ENCODE peak calls at places on chromosomes 7 and 10, in four cellular contexts. M is neural progenitor cell, A is Peyer's patch, H is lower lobe of right lung. B is an unnamed sample.

GRCh38 chr7:18119985-18120384 is 92.3 kb upstream of the PRPS1L1 start:
- DNase-seq in M (peak; percentile 50), A (no peak), H (no peak), B (peak; percentile 10)

GRCh38 chr10:70809011-70809611 is 6.6 kb upstream of the SGPL1 start:
- DNase-seq in A (no peak), H (no peak), M (no peak), B (no peak)

GRCh38 chr10:133462512-133463305 is 9.0 kb downstream of the SCART1 start:
- DNase-seq in A (no peak), H (no peak), M (no peak), B (no peak)

GRCh38 chr10:110411047-110411410 is 86.7 kb upstream of the DUSP5 start:
- DNase-seq in H (no peak), M (no peak), A (no peak), B (peak; percentile 77)

GRCh38 chr7:112322070-112322469 is 115.6 kb downstream of the ZNF277 start:
- DNase-seq in M (no peak), A (no peak), H (no peak), B (no peak)

GRCh38 chr7:44775383-44776107 is 20.9 kb upstream of the PPIA start:
- DNase-seq in A (no peak), M (no peak), H (no peak), B (no peak)

GRCh38 chr7:118731854-118732253 is 507.4 kb downstream of the ANKRD7 start:
- DNase-seq in H (no peak), A (no peak), M (peak; percentile 3), B (no peak)

GRCh38 chr10:68261132-68261856 is 29.4 kb upstream of the ATOH7 start:
- DNase-seq in M (no peak), A (no peak), H (no peak), B (no peak)

GRCh38 chr7:118949031-118949430 is 724.5 kb downstream of the ANKRD7 start:
- DNase-seq in M (no peak), H (no peak), A (no peak), B (no peak)

GRCh38 chr7:45366432-45366831 is 207.7 kb upstream of the ADCY1 start:
- DNase-seq in M (no peak), H (no peak), A (no peak), B (no peak)

GRCh38 chr10:133043541-133044225 is 44.0 kb upstream of the ADGRA1 start:
- DNase-seq in A (no peak), M (no peak), H (no peak), B (no peak)

GRCh38 chr7:122303971-122304603 is 463 bp downstream of the FEZF1 start:
- DNase-seq in M (peak; percentile 89), H (peak; percentile 47), A (no peak), B (no peak)

GRCh38 chr7:137626469-137627067 is 220.2 kb downstream of the DGKI start:
- DNase-seq in M (peak; percentile 80), H (no peak), A (no peak), B (peak; percentile 58)

GRCh38 chr10:30403494-30403893 is 30.5 kb upstream of the MAP3K8 start:
- DNase-seq in H (no peak), M (no peak), A (no peak), B (no peak)

GRCh38 chr7:828793-829561 is 3.3 kb upstream of the SUN1 start:
- DNase-seq in H (no peak), A (no peak), M (no peak), B (no peak)

GRCh38 chr10:69413221-69413865 is 3.4 kb downstream of the TACR2 start:
- DNase-seq in H (no peak), A (peak; percentile 76), M (peak; percentile 83), B (peak; percentile 81)

GRCh38 chr10:77360835-77361234 is 276.8 kb downstream of the KCNMA1 start:
- DNase-seq in M (no peak), A (no peak), H (no peak), B (no peak)

GRCh38 chr7:69739182-69739581 is 140.9 kb downstream of the AUTS2 start:
- DNase-seq in H (no peak), M (no peak), A (no peak), B (no peak)

GRCh38 chr7:158077441-158077840 is 510.2 kb downstream of the PTPRN2 start:
- DNase-seq in H (no peak), A (no peak), M (no peak), B (no peak)
- TF ChIP-seq CTCF in H (no peak), A (no peak), M (no peak), B (no peak)

GRCh38 chr10:121418126-121418777 is 180.0 kb downstream of the FGFR2 start:
- DNase-seq in H (no peak), M (no peak), A (peak; percentile 56), B (no peak)
- H3K4me3 ChIP-seq in H (no peak overlapping the region), M (no peak overlapping the region), A (no peak overlapping the region), B (no peak overlapping the region)

GRCh38 chr7:25884265-25884664 is 267.7 kb upstream of the NFE2L3 start:
- DNase-seq in M (no peak), A (no peak), H (no peak), B (no peak)
- TF ChIP-seq CTCF in M (no peak), A (no peak), H (no peak), B (no peak)

GRCh38 chr7:103987455-103987854 is 2.0 kb downstream of the RELN start:
- DNase-seq in A (no peak), M (peak; percentile 45), H (no peak), B (no peak)

GRCh38 chr7:103984050-103984449 is 5.4 kb downstream of the RELN start:
- DNase-seq in A (no peak), M (no peak), H (no peak), B (no peak)

GRCh38 chr7:103988468-103989199 is 824 bp downstream of the RELN start:
- DNase-seq in A (no peak), M (peak; percentile 24), H (no peak), B (peak; percentile 4)

GRCh38 chr7:103983201-103983977 is 6.1 kb downstream of the RELN start:
- DNase-seq in A (no peak), H (no peak), M (no peak), B (no peak)

DNA sequence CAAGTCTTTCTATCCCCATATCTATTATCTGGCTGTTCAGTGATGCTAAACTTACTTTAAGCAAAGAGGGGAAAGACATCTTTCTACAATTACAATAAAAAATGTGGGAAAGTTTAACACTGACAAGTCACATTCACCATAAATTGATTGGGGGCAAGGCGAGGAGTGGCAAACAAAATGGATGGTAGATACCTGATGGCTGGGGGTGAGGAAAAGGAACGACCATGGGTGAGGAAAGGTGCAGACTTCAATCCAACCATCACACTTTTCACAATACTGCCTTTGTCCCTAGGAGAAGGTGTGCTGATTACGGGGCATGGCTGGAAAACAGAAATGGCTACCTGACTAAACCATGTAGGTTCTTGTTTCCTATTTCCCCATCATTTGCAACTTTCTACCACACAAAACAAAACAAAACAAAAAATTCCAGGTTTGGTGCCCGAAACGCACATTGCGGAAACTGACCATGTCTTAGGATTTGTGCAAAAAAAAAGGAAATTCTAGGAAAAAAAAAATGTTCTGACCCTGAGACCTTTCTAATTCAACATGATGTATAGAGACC is 3.8 kb downstream of the RELN start:
- DNase-seq in H (no peak), A (no peak), M (no peak), B (no peak)
- H3K4me3 ChIP-seq in H (no peak overlapping the region), A (no peak overlapping the region), M (no peak overlapping the region), B (no peak overlapping the region)

DNA sequence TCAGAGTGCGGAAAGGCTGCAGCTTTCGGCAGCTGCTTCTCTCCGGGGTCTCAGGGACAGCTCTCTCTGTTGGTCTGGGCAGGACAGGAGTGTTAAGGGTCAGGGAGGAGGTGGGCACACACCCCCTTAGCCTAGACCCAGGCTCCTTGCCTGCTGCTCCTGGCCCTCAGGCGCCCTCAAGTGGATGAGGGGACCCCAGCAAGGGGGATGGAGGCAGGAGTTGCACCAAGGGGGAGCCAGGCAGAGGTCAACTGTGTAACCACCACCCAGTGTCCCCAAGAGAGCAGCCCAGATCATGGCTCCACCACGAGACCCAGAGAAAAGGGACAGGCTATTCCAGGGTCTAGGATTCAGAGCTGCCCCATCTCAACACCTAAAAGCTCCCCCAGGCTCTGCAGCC is 26.9 kb downstream of the SPOCK2 start:
- DNase-seq in M (peak; percentile 59), A (no peak), H (no peak), B (no peak)
- TF ChIP-seq CTCF in M (peak; percentile 54), A (no peak), H (no peak), B (peak; percentile 20)

DNA sequence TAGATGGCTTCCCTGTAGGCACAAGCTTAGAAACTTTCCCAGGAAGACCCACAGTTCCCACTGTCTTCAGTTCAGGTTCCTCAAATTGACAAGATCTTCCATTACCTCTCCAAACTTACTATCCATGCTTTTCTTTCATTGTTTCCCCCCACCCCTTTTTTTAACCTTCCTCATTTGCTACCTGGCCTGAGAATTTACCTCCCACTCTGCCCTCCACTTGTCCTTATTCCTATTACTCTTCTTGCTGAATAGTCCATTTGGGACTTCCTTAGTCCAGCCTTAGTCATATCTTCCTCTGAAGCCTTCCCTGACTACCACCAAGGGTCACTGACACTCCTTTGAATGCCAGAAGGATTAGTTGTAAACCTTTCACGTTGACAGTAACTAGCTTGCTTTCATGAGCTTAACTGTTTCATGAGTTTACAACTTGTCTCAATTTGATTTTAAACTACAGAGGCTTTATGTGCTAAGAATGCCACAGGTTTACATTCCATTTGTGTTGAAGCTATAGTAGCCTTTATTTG is 1.2 kb upstream of the CALU start:
- DNase-seq in H (no peak), M (peak; percentile 24), A (no peak), B (peak; percentile 59)
- H3K4me3 ChIP-seq in H (no peak overlapping the region), M (no peak overlapping the region), A (no peak overlapping the region), B (no peak overlapping the region)

DNA sequence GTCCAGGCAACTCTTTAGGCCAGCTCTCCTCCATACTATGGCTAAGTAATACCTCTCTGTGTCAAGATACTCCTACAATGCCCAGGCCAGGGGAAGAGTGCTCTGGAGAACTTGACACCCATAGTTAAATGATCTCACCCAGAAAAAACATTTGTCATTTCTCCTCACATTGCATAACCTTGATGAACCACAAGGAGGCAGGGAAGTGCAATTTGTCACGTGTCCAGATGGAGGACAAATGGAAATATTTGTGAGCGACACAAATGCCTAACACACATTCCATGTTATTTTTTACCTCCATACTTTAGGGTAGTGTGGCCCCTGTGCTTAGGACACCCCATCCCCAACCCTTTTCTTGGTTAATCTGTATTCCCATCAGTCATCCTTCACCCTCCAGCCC is 78.3 kb downstream of the HTR7 start:
- DNase-seq in M (peak; percentile 10), A (no peak), H (no peak), B (no peak)
- TF ChIP-seq CTCF in M (peak; percentile 38), A (no peak), H (peak; percentile 9), B (peak; percentile 31)

DNA sequence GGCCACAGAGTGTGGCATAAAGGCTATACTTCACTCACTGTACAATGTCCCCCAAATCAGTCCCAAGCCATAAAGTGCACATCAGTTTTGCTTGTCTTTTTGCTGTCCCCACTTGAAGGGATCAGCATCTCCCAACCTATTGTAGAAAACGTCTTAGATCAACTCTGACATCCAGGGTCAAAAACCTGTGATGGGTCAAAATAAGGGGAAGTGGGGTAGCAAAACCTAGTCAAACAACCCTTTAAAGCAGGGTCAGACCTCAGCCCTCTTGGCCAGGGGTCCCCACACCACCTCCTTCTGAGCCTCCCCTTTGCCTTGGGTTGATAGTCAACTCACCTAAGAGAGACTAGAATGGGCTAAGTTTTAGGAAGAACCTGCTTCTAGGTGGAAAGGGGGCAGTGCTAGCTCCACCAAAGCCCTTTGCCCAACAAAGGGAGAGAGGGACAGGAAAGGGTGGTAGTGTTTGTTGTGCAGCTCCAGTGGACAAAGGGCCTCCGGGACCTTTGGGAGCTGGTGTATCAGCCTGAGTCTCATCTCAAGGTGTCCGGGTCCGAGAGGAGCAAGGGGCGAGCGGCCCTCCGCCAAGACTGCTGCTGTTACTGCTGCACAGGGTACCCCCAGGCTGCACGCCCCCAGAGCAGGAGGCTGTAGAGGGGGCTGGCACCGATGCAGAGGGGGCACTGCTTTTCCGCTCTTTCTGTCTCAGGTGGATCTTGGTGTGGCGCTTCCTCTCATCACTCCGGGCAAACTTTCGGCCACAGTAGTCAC is 3.3 kb downstream of the EGR2 start:
- DNase-seq in A (no peak), M (no peak), H (no peak), B (no peak)
- H3K4me3 ChIP-seq in A (no peak overlapping the region), M (no peak overlapping the region), H (no peak overlapping the region), B (no peak overlapping the region)

B was measured in fibroblast of the aortic adventitia.